ENCODE peak calls at places on chromosomes 11 and 22, in five cellular contexts. P is body of pancreas, O is gastrocnemius medialis, G is cardiac muscle cell, A is pancreas. B is an unnamed sample.
A peak's percentile ranks its signal among the peaks of the same experiment; 100 is the strongest.

GRCh38 chr22:32804036-32804435 is 2.5 kb downstream of the TIMP3 start:
- DNase-seq in P (no peak), O (no peak), G (peak; percentile 62), A (no peak), B (no peak)

GRCh38 chr22:27314276-27314807 is 487.2 kb downstream of the MN1 start:
- DNase-seq in P (peak; percentile 28), O (no peak), G (no peak), A (no peak), B (no peak)

GRCh38 chr22:35538801-35539321 is 1.8 kb upstream of the RASD2 start:
- DNase-seq in P (peak; percentile 31), O (peak; percentile 30), G (peak; percentile 26), A (no peak), B (peak; percentile 28)

GRCh38 chr11:61404641-61405040 is 12.3 kb downstream of the TMEM216 start:
- DNase-seq in P (no peak), O (no peak), G (no peak), A (no peak), B (no peak)

GRCh38 chr22:50641696-50642607 is 14.0 kb upstream of the ARSA start:
- DNase-seq in P (no peak), O (no peak), G (peak; percentile 75), A (no peak), B (peak; percentile 41)

GRCh38 chr11:82046778-82047177 is 686.9 kb downstream of the FAM181B start:
- DNase-seq in P (no peak), O (no peak), G (peak; percentile 38), A (no peak), B (no peak)

GRCh38 chr11:102596578-102596977 is 28.6 kb downstream of the MMP20 start:
- DNase-seq in P (no peak), O (no peak), G (no peak), A (no peak), B (no peak)

GRCh38 chr11:16792426-16792825 is 54.0 kb downstream of the C11orf58 start:
- DNase-seq in P (no peak), O (no peak), G (peak; percentile 61), A (no peak), B (no peak)

GRCh38 chr22:30978304-30978962 is 9.4 kb downstream of the TUG1 start:
- DNase-seq in P (no peak), O (no peak), G (no peak), A (no peak), B (no peak)

GRCh38 chr11:133718238-133718637 is 127.1 kb downstream of the SPATA19 start:
- DNase-seq in P (no peak), O (no peak), G (no peak), A (no peak), B (no peak)

GRCh38 chr11:84886344-84886743 is 740.8 kb downstream of the DLG2 start:
- DNase-seq in P (no peak), O (no peak), G (no peak), A (no peak), B (no peak)

GRCh38 chr11:16117989-16118810 is 238.1 kb downstream of the SOX6 start:
- DNase-seq in P (no peak), O (peak; percentile 55), G (no peak), A (no peak), B (no peak)

GRCh38 chr11:124899376-124900145 is 1.9 kb upstream of the ROBO4 start:
- DNase-seq in P (no peak), O (no peak), G (no peak), A (no peak), B (no peak)

GRCh38 chr11:45688472-45689033 is 23.1 kb upstream of the CHST1 start:
- DNase-seq in P (no peak), O (no peak), G (no peak), A (no peak), B (no peak)

GRCh38 chr22:17471901-17472566 is 91.3 kb upstream of the SLC25A18 start:
- DNase-seq in P (no peak), O (peak; percentile 65), G (peak; percentile 34), A (no peak), B (no peak)

GRCh38 chr11:117781650-117782049 is 15.4 kb downstream of the DSCAML1 start:
- DNase-seq in P (no peak), O (no peak), G (no peak), A (no peak), B (no peak)

GRCh38 chr11:68841718-68842426 is at the start of gene CPT1A:
- DNase-seq in P (peak; percentile 76), O (peak; percentile 63), G (peak; percentile 83), A (peak; percentile 91), B (peak; percentile 80)

GRCh38 chr22:21815357-21815756 is 52.1 kb downstream of the MAPK1 start:
- DNase-seq in P (no peak), O (no peak), G (no peak), A (no peak), B (no peak)

GRCh38 chr11:19670030-19670761 is 42.4 kb upstream of the NAV2 start:
- DNase-seq in P (no peak), O (no peak), G (no peak), A (no peak), B (peak; percentile 68)

GRCh38 chr11:27193434-27194225 is 153.0 kb downstream of the BBOX1 start:
- DNase-seq in P (no peak), O (no peak), G (no peak), A (no peak), B (no peak)

GRCh38 chr22:49269928-49270327 is 557.7 kb downstream of the BRD1 start:
- DNase-seq in P (no peak), O (no peak), G (no peak), A (no peak), B (no peak)

GRCh38 chr11:16846305-16846704 is 107.9 kb downstream of the C11orf58 start:
- DNase-seq in P (no peak), O (no peak), G (peak; percentile 11), A (no peak), B (no peak)

GRCh38 chr11:134398644-134399292 is 13.3 kb downstream of the B3GAT1 start:
- DNase-seq in P (no peak), O (no peak), G (no peak), A (peak; percentile 51), B (no peak)

GRCh38 chr11:135008001-135008405 is 596.0 kb upstream of the B3GAT1 start:
- DNase-seq in P (no peak), O (no peak), G (no peak), A (no peak), B (no peak)

GRCh38 chr11:117745346-117745745 is 51.7 kb downstream of the DSCAML1 start:
- DNase-seq in P (no peak), O (no peak), G (no peak), A (no peak), B (no peak)

GRCh38 chr11:78190871-78191538 is 2.3 kb downstream of the USP35 start:
- DNase-seq in P (no peak), O (no peak), G (no peak), A (no peak), B (no peak)

GRCh38 chr22:44753189-44754042 is 1.0 kb downstream of the ARHGAP8 start:
- DNase-seq in P (peak; percentile 31), O (no peak), G (peak; percentile 88), A (no peak), B (peak; percentile 75)

GRCh38 chr22:48536691-48537591 is 1290.7 kb downstream of the BRD1 start:
- DNase-seq in P (peak; percentile 52), O (peak; percentile 18), G (no peak), A (no peak), B (no peak)

GRCh38 chr22:28252539-28252938 is 333.5 kb upstream of the PITPNB start:
- DNase-seq in P (no peak), O (no peak), G (no peak), A (no peak), B (no peak)

GRCh38 chr11:115528217-115528616 is 24.0 kb upstream of the CADM1 start:
- DNase-seq in P (no peak), O (no peak), G (no peak), A (no peak), B (peak; percentile 71)

GRCh38 chr11:117095301-117096139 is 2.7 kb downstream of the SIK3 start:
- DNase-seq in P (no peak), O (no peak), G (peak; percentile 72), A (no peak), B (no peak)

GRCh38 chr11:19370100-19370861 is 129.5 kb upstream of the E2F8 start:
- DNase-seq in P (peak; percentile 15), O (peak; percentile 81), G (peak; percentile 94), A (no peak), B (peak; percentile 38)

DNA sequence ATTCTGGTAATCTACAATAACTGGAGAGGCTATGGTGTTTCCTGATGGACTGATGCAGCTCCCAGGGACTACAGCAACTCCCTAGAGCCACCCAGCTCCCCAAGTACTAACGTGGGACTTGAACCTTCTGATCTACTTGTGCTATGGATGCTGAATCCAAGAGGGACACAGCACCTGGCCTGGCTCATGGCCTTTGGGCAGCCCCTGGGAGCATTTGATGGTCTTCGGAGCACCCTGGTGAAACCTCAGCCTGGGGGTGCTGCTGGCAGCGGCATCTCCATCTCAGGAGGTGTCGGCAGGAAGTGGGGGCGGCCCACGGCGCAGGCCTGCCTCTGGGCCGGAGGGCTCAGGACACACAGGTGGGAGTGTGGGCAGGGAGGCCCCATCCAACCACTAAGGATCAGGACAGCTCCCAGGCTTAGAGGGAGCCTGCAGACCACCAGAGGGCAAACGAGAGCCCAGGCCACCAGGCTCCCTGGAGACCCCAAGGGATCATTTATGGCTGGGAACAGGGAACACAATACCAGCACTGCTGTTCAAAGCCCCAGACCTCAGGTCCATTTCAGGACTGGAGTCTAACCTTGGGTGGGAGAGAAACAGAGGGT is 8.7 kb downstream of the EHD1 start:
- DNase-seq in P (no peak), O (no peak), G (no peak), A (peak; percentile 52), B (no peak)
- TF ChIP-seq CTCF in P (no peak), O (no peak), G (peak; percentile 44), A (no peak), B (no peak)

DNA sequence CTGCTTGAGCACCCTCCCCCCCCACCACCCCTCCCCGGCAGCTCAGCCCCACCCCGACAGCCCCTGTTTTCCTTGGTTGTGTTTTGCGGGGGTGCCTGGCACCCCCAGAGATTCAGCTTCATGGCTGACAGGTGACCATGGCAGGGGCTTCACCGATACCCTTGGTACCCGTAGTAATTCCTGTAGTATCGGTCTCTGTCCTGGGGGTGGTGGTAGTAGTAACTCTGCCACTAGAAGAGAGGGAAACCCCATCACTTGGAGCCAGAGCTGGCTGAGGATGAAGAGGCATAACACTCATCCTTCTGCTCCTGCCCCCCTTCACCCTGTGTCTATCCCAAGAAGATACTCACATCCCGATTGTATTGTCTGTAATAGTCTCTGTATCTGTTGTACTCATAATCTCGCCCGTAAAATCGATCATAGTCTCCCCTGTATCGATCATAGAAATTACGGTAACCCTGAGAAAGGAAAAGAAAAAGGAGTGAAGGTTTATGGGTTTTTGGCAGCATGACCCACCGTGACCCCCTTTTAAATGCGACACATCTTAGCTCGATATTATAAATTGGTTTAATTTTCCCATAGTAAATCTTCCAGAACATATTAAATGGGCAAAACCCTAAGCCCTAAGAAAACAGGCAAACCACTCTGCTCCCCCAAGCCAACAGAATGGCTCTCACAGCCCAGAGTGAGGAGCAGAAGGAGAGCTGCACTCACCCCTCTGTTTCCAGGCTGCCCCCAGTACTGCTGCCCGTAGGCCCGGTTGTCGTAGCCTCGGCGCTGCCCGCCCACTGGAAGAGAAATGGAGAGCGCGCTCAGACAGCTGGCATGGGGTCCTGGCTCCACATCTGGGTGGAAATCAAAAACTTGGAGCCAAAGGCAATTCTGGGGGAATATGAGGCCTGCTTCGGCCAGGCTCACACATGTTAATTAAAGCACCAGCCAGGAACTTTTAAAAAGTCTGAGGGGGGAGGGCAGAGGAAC is 8.0 kb downstream of the GNG3 start:
- DNase-seq in P (no peak), O (no peak), G (no peak), A (no peak), B (no peak)
- H3K27ac ChIP-seq in P (peak overlapping the region; percentile 8), O (peak overlapping the region; percentile 11), G (peak overlapping the region; percentile 38), A (no peak overlapping the region), B (no peak overlapping the region)

GRCh38 chr11:73530109-73530508 is 67.8 kb downstream of the FAM168A start:
- DNase-seq in P (no peak), O (no peak), G (no peak), A (no peak), B (no peak)
- TF ChIP-seq CTCF in P (no peak), O (no peak), G (peak; percentile 29), A (no peak), B (no peak)

GRCh38 chr11:126352163-126352562 is 3.3 kb upstream of the ST3GAL4 start:
- DNase-seq in P (no peak), O (no peak), G (no peak), A (no peak), B (no peak)
- H3K27ac ChIP-seq in P (no peak overlapping the region), O (no peak overlapping the region), G (no peak overlapping the region), A (no peak overlapping the region), B (no peak overlapping the region)

B was measured in thyroid gland.